ENCODE peak calls at places on chromosomes 13 and 19, in six cellular contexts. R is neural progenitor cell, P is cardiac muscle cell, Z is SK-N-SH, N is mesenchymal stem cell, S is PC-3. I is an unnamed sample.

GRCh38 chr13:98447881-98448641 is 128.8 kb downstream of the STK24 start:
- DNase-seq in N (peak; percentile 54), R (peak; percentile 90), S (peak; percentile 13), Z (peak; percentile 79), P (peak; percentile 82), I (peak; percentile 48)

GRCh38 chr19:38683393-38684077 is 36.1 kb downstream of the ACTN4 start:
- DNase-seq in Z (no peak), S (peak; percentile 96), P (peak; percentile 56), R (peak; percentile 40), N (peak; percentile 92), I (peak; percentile 93)

GRCh38 chr13:43003010-43003409 is 11.0 kb upstream of the EPSTI1 start:
- DNase-seq in R (no peak), S (no peak), P (no peak), Z (no peak), N (no peak), I (no peak)

GRCh38 chr13:41605319-41606285 is 148.3 kb downstream of the RGCC start:
- DNase-seq in R (no peak), N (no peak), Z (no peak), P (no peak), S (no peak), I (no peak)

GRCh38 chr19:51227324-51227723 is 2.4 kb downstream of the CD33 start:
- DNase-seq in N (no peak), R (no peak), Z (no peak), S (no peak), P (no peak), I (no peak)

GRCh38 chr19:53881482-53882390 is at the start of gene PRKCG:
- DNase-seq in S (peak; percentile 52), Z (peak; percentile 76), N (peak; percentile 67), P (peak; percentile 84), R (peak; percentile 87), I (peak; percentile 82)

GRCh38 chr13:22936228-22936627 is 244.6 kb upstream of the SGCG start:
- DNase-seq in Z (no peak), N (no peak), R (no peak), P (no peak), S (no peak), I (no peak)

GRCh38 chr19:40721140-40721486 is 4.2 kb downstream of the ITPKC start:
- DNase-seq in R (no peak), S (no peak), P (no peak), N (no peak), Z (no peak), I (no peak)

GRCh38 chr13:91184244-91184926 is 163.1 kb upstream of the MIR17HG start:
- DNase-seq in P (no peak), R (no peak), Z (no peak), S (peak; percentile 23), N (peak; percentile 36), I (no peak)

GRCh38 chr19:4089946-4090345 is 23.2 kb upstream of the ZBTB7A start:
- DNase-seq in N (no peak), Z (no peak), R (no peak), P (no peak), S (no peak), I (no peak)

GRCh38 chr19:13717194-13717643 is 47.1 kb upstream of the MRI1 start:
- DNase-seq in P (no peak), Z (no peak), N (no peak), S (peak; percentile 90), R (no peak), I (no peak)

GRCh38 chr19:7427944-7428343 is 60.9 kb downstream of the PEX11G start:
- DNase-seq in P (no peak), Z (no peak), N (peak; percentile 44), S (no peak), R (no peak), I (no peak)

GRCh38 chr19:14030997-14031718 is 404 bp upstream of the IL27RA start:
- DNase-seq in N (no peak), S (no peak), P (no peak), R (no peak), Z (peak; percentile 36), I (no peak)

GRCh38 chr13:82165396-82166174 is 1716.7 kb downstream of the SLITRK1 start:
- DNase-seq in P (no peak), Z (peak; percentile 22), R (no peak), S (no peak), N (no peak), I (no peak)

GRCh38 chr19:5805465-5806132 is 732 bp downstream of the NRTN start:
- DNase-seq in N (peak; percentile 73), S (peak; percentile 82), P (peak; percentile 93), R (peak; percentile 97), Z (peak; percentile 91), I (peak; percentile 92)

GRCh38 chr19:6890421-6890913 is 3.1 kb downstream of the ADGRE1 start:
- DNase-seq in Z (no peak), R (no peak), P (no peak), N (no peak), S (no peak), I (no peak)

GRCh38 chr13:32857077-32857476 is 159.1 kb upstream of the KL start:
- DNase-seq in R (no peak), S (no peak), Z (no peak), P (no peak), N (no peak), I (no peak)

GRCh38 chr19:55913643-55914268 is 18.4 kb downstream of the NLRP13 start:
- DNase-seq in N (no peak), S (peak; percentile 39), R (no peak), P (no peak), Z (peak; percentile 23), I (no peak)

GRCh38 chr19:40254714-40255418 is 28.4 kb upstream of the CCNP start:
- DNase-seq in S (no peak), P (no peak), R (no peak), N (no peak), Z (no peak), I (no peak)

GRCh38 chr13:27423333-27423732 is 1.1 kb upstream of the GTF3A start:
- DNase-seq in S (no peak), P (no peak), Z (no peak), R (no peak), N (no peak), I (no peak)

GRCh38 chr13:33940898-33941297 is 122.9 kb downstream of the RFC3 start:
- DNase-seq in N (peak; percentile 26), Z (no peak), S (no peak), P (no peak), R (peak; percentile 45), I (no peak)

GRCh38 chr13:98843482-98843877 is 91.0 kb upstream of the SLC15A1 start:
- DNase-seq in Z (no peak), R (no peak), N (no peak), S (no peak), P (no peak), I (no peak)

GRCh38 chr13:70408865-70409264 is 300.6 kb upstream of the KLHL1 start:
- DNase-seq in R (no peak), Z (no peak), N (peak; percentile 4), S (peak; percentile 59), P (no peak), I (no peak)

GRCh38 chr19:40831502-40832430 is 18.5 kb downstream of the CYP2A6 start:
- DNase-seq in N (peak; percentile 98), P (no peak), S (peak; percentile 92), R (no peak), Z (no peak), I (peak; percentile 92)

GRCh38 chr19:35160629-35161433 is 6.3 kb downstream of the FXYD5 start:
- DNase-seq in P (no peak), Z (no peak), R (no peak), N (no peak), S (no peak), I (no peak)
- H3K36me3 ChIP-seq in P (no peaks in the 10 kb centered on the region), Z (peaks cover 66% of the 10 kb centered on the region), R (no peaks in the 10 kb centered on the region), N (peaks cover 24% of the 10 kb centered on the region), S (peaks cover 72% of the 10 kb centered on the region), I (no peaks in the 10 kb centered on the region)

GRCh38 chr13:21232599-21232998 is 56.1 kb downstream of the MRPL57 start:
- DNase-seq in S (no peak), Z (no peak), N (no peak), P (no peak), R (no peak), I (no peak)
- H3K36me3 ChIP-seq in S (no peaks in the 10 kb centered on the region), Z (no peaks in the 10 kb centered on the region), N (no peaks in the 10 kb centered on the region), P (no peaks in the 10 kb centered on the region), R (no peaks in the 10 kb centered on the region), I (no peaks in the 10 kb centered on the region)

GRCh38 chr19:1107655-1108261 is 4.0 kb downstream of the GPX4 start:
- DNase-seq in Z (no peak), S (no peak), P (no peak), R (no peak), N (peak; percentile 22), I (no peak)

GRCh38 chr19:1109697-1110671 is 6.2 kb downstream of the GPX4 start:
- DNase-seq in N (no peak), P (no peak), Z (no peak), S (no peak), R (no peak), I (no peak)

GRCh38 chr19:1110809-1111640 is 7.2 kb downstream of the GPX4 start:
- DNase-seq in R (no peak), S (no peak), P (no peak), Z (no peak), N (no peak), I (no peak)

GRCh38 chr19:1108291-1109031 is 4.7 kb downstream of the GPX4 start:
- DNase-seq in S (no peak), Z (no peak), R (no peak), N (no peak), P (no peak), I (no peak)

DNA sequence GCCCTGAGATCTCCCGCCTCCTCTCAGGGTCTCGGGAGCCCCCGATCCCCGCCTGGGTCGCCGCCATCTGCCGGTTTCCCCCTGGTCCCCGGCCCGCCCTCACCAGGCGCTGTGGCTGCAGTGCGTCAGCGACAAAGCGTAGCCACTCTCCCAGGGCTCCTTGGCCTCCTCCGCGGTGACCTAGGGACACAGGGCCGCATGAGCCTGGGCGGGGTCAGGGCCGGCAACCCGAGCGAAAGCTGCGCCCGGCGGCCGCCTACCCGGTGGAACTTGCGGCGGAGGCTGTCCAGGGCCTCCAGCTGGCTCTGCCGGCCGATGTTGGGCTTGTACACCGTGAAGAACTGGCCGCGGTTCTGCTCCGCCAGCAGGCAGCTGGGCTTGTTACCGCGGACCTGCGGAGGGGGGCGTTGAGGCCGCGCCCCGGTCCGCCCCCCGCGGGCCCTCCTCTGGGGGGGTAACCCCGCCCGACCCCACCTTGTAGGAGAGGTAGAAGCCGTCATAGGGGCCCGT is 5.3 kb downstream of the GPX4 start:
- DNase-seq in P (no peak), S (no peak), R (no peak), Z (no peak), N (no peak), I (no peak)
- H3K36me3 ChIP-seq in P (peaks cover 10% of the 10 kb centered on the region), S (no peaks in the 10 kb centered on the region), R (no peaks in the 10 kb centered on the region), Z (no peaks in the 10 kb centered on the region), N (peaks cover 91% of the 10 kb centered on the region), I (no peaks in the 10 kb centered on the region)

DNA sequence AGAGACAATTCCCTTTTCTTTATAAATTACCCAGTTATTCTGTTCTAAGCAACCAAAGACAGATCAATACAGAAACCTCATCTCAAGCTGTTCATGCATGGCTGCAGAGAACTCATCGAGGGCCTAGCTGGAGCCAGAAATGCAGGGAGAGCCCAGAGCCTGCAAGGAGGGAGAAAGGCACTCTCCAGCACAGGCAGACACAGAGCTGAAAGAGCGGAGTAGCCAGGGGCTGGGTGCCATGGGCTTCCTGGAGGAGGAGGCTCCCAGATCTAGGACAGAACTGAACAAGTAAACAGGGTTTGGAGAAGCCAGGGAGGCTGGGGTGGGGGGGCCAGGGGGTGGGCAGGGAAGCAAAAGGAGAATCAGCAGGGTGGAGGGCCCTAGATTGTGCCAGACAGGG is 144.2 kb upstream of the ZNF507 start:
- DNase-seq in P (no peak), Z (no peak), R (no peak), N (no peak), S (no peak), I (no peak)
- H3K36me3 ChIP-seq in P (no peaks in the 10 kb centered on the region), Z (no peaks in the 10 kb centered on the region), R (no peaks in the 10 kb centered on the region), N (no peaks in the 10 kb centered on the region), S (no peaks in the 10 kb centered on the region), I (no peaks in the 10 kb centered on the region)